ENCODE peak calls at places on chromosomes 12 and 14, in eight cellular contexts. X, O, B, N, Z, J, U and S are unnamed samples.

GRCh38 chr14:70254476-70254961 is 65.8 kb upstream of the SLC8A3 start:
- DNase-seq in N (no peak), U (no peak), Z (peak; percentile 49), X (no peak), B (no peak), J (peak; percentile 49), O (no peak), S (no peak)

GRCh38 chr14:100435459-100435858 is 112.3 kb downstream of the SLC25A47 start:
- DNase-seq in X (no peak), Z (no peak), O (no peak), N (no peak), J (no peak), U (no peak), B (no peak), S (no peak)

GRCh38 chr12:52054231-52054837 is 3.1 kb downstream of the NR4A1 start:
- DNase-seq in Z (no peak), B (no peak), U (no peak), N (no peak), O (no peak), J (no peak), X (no peak), S (no peak)

GRCh38 chr12:6460751-6461371 is 9.0 kb downstream of the TAPBPL start:
- DNase-seq in O (no peak), J (no peak), U (no peak), X (no peak), B (no peak), N (no peak), Z (no peak), S (no peak)

GRCh38 chr12:104694711-104695110 is 238.0 kb downstream of the CHST11 start:
- DNase-seq in U (no peak), X (no peak), J (no peak), B (no peak), Z (no peak), O (no peak), N (no peak), S (no peak)

GRCh38 chr14:92678766-92679165 is 69.7 kb downstream of the LGMN start:
- DNase-seq in Z (no peak), N (no peak), U (peak; percentile 14), B (no peak), J (no peak), O (no peak), X (no peak), S (no peak)

GRCh38 chr12:121713257-121714155 is 954 bp downstream of the TMEM120B start:
- DNase-seq in J (no peak), U (peak; percentile 53), B (no peak), X (no peak), N (no peak), Z (no peak), O (peak; percentile 28), S (no peak)

GRCh38 chr12:31033146-31033545 is 40.5 kb upstream of the DDX11 start:
- DNase-seq in J (no peak), X (no peak), B (no peak), O (no peak), Z (no peak), N (no peak), U (no peak), S (no peak)

GRCh38 chr12:69196302-69197288 is 42.8 kb upstream of the CPSF6 start:
- DNase-seq in N (no peak), J (peak; percentile 27), B (no peak), U (no peak), X (no peak), Z (no peak), O (no peak), S (no peak)

GRCh38 chr14:34324363-34324795 is 137.7 kb downstream of the SPTSSA start:
- DNase-seq in X (peak; percentile 29), Z (peak; percentile 57), N (no peak), B (no peak), J (peak; percentile 66), U (no peak), O (peak; percentile 53), S (no peak)

GRCh38 chr14:83473416-83473815 is 1939.8 kb upstream of the SEL1L start:
- DNase-seq in X (no peak), Z (no peak), U (no peak), O (no peak), N (no peak), J (no peak), B (no peak), S (no peak)

GRCh38 chr12:117063162-117063911 is 35.9 kb downstream of the TESC start:
- DNase-seq in O (peak; percentile 99), X (peak; percentile 48), N (peak; percentile 3), Z (no peak), J (peak; percentile 94), U (peak; percentile 79), B (no peak), S (no peak)

GRCh38 chr12:24078318-24078765 is 128.9 kb upstream of the SOX5 start:
- DNase-seq in B (no peak), Z (no peak), O (no peak), J (no peak), U (no peak), X (no peak), N (no peak), S (no peak)

GRCh38 chr12:118175823-118176447 is 40.0 kb downstream of the PEBP1 start:
- DNase-seq in B (no peak), O (peak; percentile 56), Z (no peak), U (no peak), J (peak; percentile 65), N (no peak), X (no peak), S (no peak)

GRCh38 chr12:119729871-119730270 is 61.9 kb downstream of the PRKAB1 start:
- DNase-seq in O (no peak), U (no peak), N (no peak), Z (no peak), B (no peak), X (no peak), J (no peak), S (no peak)

GRCh38 chr14:104604461-104605449 is at the start of gene TMEM179:
- DNase-seq in J (peak; percentile 14), Z (no peak), X (peak; percentile 41), B (no peak), N (no peak), O (no peak), U (no peak), S (no peak)

GRCh38 chr14:59424707-59425106 is 40.5 kb downstream of the GPR135 start:
- DNase-seq in O (no peak), U (no peak), J (no peak), Z (no peak), B (no peak), X (no peak), N (no peak), S (no peak)

GRCh38 chr14:51855234-51855633 is 5.2 kb upstream of the GNG2 start:
- DNase-seq in O (no peak), B (no peak), U (no peak), J (no peak), N (no peak), X (no peak), Z (no peak), S (no peak)

GRCh38 chr14:20501346-20501745 is 4.0 kb upstream of the RNASE10 start:
- DNase-seq in O (no peak), J (no peak), N (no peak), B (no peak), Z (no peak), U (no peak), X (no peak), S (no peak)

GRCh38 chr12:74780458-74781241 is 243.0 kb downstream of the ATXN7L3B start:
- DNase-seq in O (no peak), Z (no peak), J (no peak), B (peak; percentile 4), X (no peak), U (no peak), N (no peak), S (no peak)

GRCh38 chr12:82745062-82745461 is 58.4 kb downstream of the TMTC2 start:
- DNase-seq in B (no peak), X (no peak), N (no peak), J (no peak), Z (no peak), O (no peak), U (no peak), S (no peak)

GRCh38 chr12:80157640-80158039 is 58.3 kb downstream of the OTOGL start:
- DNase-seq in B (no peak), Z (no peak), X (no peak), U (no peak), O (no peak), N (no peak), J (no peak), S (no peak)

GRCh38 chr14:34052658-34053014 is 101.8 kb upstream of the EGLN3 start:
- DNase-seq in U (peak; percentile 55), Z (no peak), N (no peak), B (no peak), J (no peak), O (no peak), X (no peak), S (no peak)

GRCh38 chr14:104117341-104118005 is 20.9 kb upstream of the KIF26A start:
- DNase-seq in O (no peak), J (no peak), U (peak; percentile 32), B (no peak), N (no peak), Z (no peak), X (no peak), S (no peak)

GRCh38 chr14:94611179-94611578 is 1.0 kb upstream of the SERPINA3 start:
- DNase-seq in B (no peak), X (no peak), Z (no peak), J (no peak), O (no peak), N (no peak), U (no peak), S (no peak)

GRCh38 chr14:72792051-72792788 is 101.7 kb downstream of the DPF3 start:
- DNase-seq in U (peak; percentile 65), O (no peak), X (peak; percentile 59), N (no peak), B (no peak), J (no peak), Z (no peak), S (no peak)

GRCh38 chr12:52392465-52393007 is 7.1 kb upstream of the KRT84 start:
- DNase-seq in J (no peak), O (no peak), X (no peak), Z (no peak), N (no peak), B (no peak), U (peak; percentile 8), S (no peak)

GRCh38 chr12:29743801-29744200 is 39.9 kb downstream of the TMTC1 start:
- DNase-seq in X (no peak), U (no peak), N (no peak), B (no peak), O (no peak), J (no peak), Z (peak; percentile 99), S (no peak)

GRCh38 chr14:96284008-96284407 is 28.0 kb downstream of the BDKRB1 start:
- DNase-seq in B (no peak), Z (no peak), J (no peak), N (no peak), O (no peak), X (no peak), U (no peak), S (no peak)

GRCh38 chr12:109581856-109582255 is 8.3 kb downstream of the MVK start:
- DNase-seq in B (no peak), Z (no peak), U (no peak), X (no peak), N (no peak), O (no peak), J (no peak), S (no peak)

GRCh38 chr14:27392153-27392552 is 794.3 kb upstream of the NOVA1 start:
- DNase-seq in B (no peak), O (no peak), N (no peak), X (no peak), Z (no peak), U (no peak), J (no peak), S (no peak)

GRCh38 chr12:125346361-125346760 is 281.1 kb downstream of the AACS start:
- DNase-seq in X (peak; percentile 41), U (no peak), B (no peak), O (no peak), Z (no peak), N (no peak), J (peak; percentile 28), S (no peak)